ENCODE peak calls at places on chromosomes 4 and X, in five cellular contexts. One of them, this sample, is unnamed.

GRCh38 chr4:117817316-117817715 is 217.0 kb upstream of the NDST3 start:
- DNase-seq in OCI-LY7: no peak
- DNase-seq in mesendoderm: no peak
- DNase-seq in GM06990: no peak
- DNase-seq in MM.1S: no peak
- DNase-seq in this sample: no peak

GRCh38 chr4:60241886-60242285 is 958.2 kb upstream of the ADGRL3 start:
- DNase-seq in OCI-LY7: no peak
- DNase-seq in mesendoderm: no peak
- DNase-seq in GM06990: no peak
- DNase-seq in MM.1S: no peak
- DNase-seq in this sample: no peak

GRCh38 chr4:4837316-4837715 is 22.1 kb upstream of the MSX1 start:
- DNase-seq in OCI-LY7: no peak
- DNase-seq in mesendoderm: no peak
- DNase-seq in GM06990: no peak
- DNase-seq in MM.1S: no peak
- DNase-seq in this sample: no peak

GRCh38 chr4:8730159-8730558 is 137.6 kb downstream of the CPZ start:
- DNase-seq in OCI-LY7: no peak
- DNase-seq in mesendoderm: no peak
- DNase-seq in GM06990: no peak
- DNase-seq in MM.1S: no peak
- DNase-seq in this sample: no peak

GRCh38 chrX:9873360-9873759 is 87.1 kb downstream of the SHROOM2 start:
- DNase-seq in OCI-LY7: no peak
- DNase-seq in mesendoderm: no peak
- DNase-seq in GM06990: no peak
- DNase-seq in MM.1S: no peak
- DNase-seq in this sample: no peak

GRCh38 chr4:143514432-143514831 is 930 bp downstream of the SMARCA5 start:
- DNase-seq in OCI-LY7: peak
- DNase-seq in mesendoderm: peak
- DNase-seq in GM06990: peak
- DNase-seq in MM.1S: peak
- DNase-seq in this sample: peak

GRCh38 chrX:122475306-122475705 is 708.8 kb upstream of the GRIA3 start:
- DNase-seq in OCI-LY7: no peak
- DNase-seq in mesendoderm: no peak
- DNase-seq in GM06990: no peak
- DNase-seq in MM.1S: no peak
- DNase-seq in this sample: no peak

GRCh38 chrX:48683411-48683982 is at the start of gene WAS:
- DNase-seq in OCI-LY7: peak
- DNase-seq in mesendoderm: no peak
- DNase-seq in GM06990: peak
- DNase-seq in MM.1S: peak
- DNase-seq in this sample: peak

GRCh38 chr4:54525602-54526001 is 132.2 kb upstream of the KIT start:
- DNase-seq in OCI-LY7: no peak
- DNase-seq in mesendoderm: peak
- DNase-seq in GM06990: no peak
- DNase-seq in MM.1S: no peak
- DNase-seq in this sample: no peak

GRCh38 chr4:70913947-70914445 is 11.8 kb downstream of the MOB1B start:
- DNase-seq in OCI-LY7: no peak
- DNase-seq in mesendoderm: no peak
- DNase-seq in GM06990: no peak
- DNase-seq in MM.1S: no peak
- DNase-seq in this sample: no peak

GRCh38 chr4:79227896-79228295 is 98.0 kb downstream of the NAA11 start:
- DNase-seq in OCI-LY7: no peak
- DNase-seq in mesendoderm: no peak
- DNase-seq in GM06990: no peak
- DNase-seq in MM.1S: no peak
- DNase-seq in this sample: no peak

GRCh38 chr4:98828801-98829200 is 100.1 kb downstream of the EIF4E start:
- DNase-seq in OCI-LY7: no peak
- DNase-seq in mesendoderm: peak
- DNase-seq in GM06990: no peak
- DNase-seq in MM.1S: no peak
- DNase-seq in this sample: no peak

GRCh38 chr4:87092389-87093141 is 127.9 kb downstream of the KLHL8 start:
- DNase-seq in OCI-LY7: peak
- DNase-seq in mesendoderm: no peak
- DNase-seq in GM06990: peak
- DNase-seq in MM.1S: no peak
- DNase-seq in this sample: peak

GRCh38 chr4:19301527-19301926 is 950.2 kb upstream of the SLIT2 start:
- DNase-seq in OCI-LY7: no peak
- DNase-seq in mesendoderm: peak
- DNase-seq in GM06990: no peak
- DNase-seq in MM.1S: no peak
- DNase-seq in this sample: no peak

GRCh38 chr4:69830529-69831269 is 29.2 kb downstream of the SULT1E1 start:
- DNase-seq in OCI-LY7: no peak
- DNase-seq in mesendoderm: peak
- DNase-seq in GM06990: no peak
- DNase-seq in MM.1S: peak
- DNase-seq in this sample: no peak

GRCh38 chr4:7864685-7865084 is 75.0 kb downstream of the AFAP1 start:
- DNase-seq in OCI-LY7: no peak
- DNase-seq in mesendoderm: no peak
- DNase-seq in GM06990: no peak
- DNase-seq in MM.1S: no peak
- DNase-seq in this sample: no peak

GRCh38 chr4:24598025-24598424 is 13.7 kb upstream of the DHX15 start:
- DNase-seq in OCI-LY7: no peak
- DNase-seq in mesendoderm: no peak
- DNase-seq in GM06990: no peak
- DNase-seq in MM.1S: no peak
- DNase-seq in this sample: no peak

GRCh38 chr4:137909910-137910309 is 332.2 kb downstream of the SLC7A11 start:
- DNase-seq in OCI-LY7: no peak
- DNase-seq in mesendoderm: no peak
- DNase-seq in GM06990: no peak
- DNase-seq in MM.1S: no peak
- DNase-seq in this sample: no peak

GRCh38 chrX:43633757-43634156 is 22.3 kb upstream of the MAOA start:
- DNase-seq in OCI-LY7: no peak
- DNase-seq in mesendoderm: no peak
- DNase-seq in GM06990: no peak
- DNase-seq in MM.1S: no peak
- DNase-seq in this sample: no peak

GRCh38 chrX:68209008-68209407 is 224.3 kb downstream of the OPHN1 start:
- DNase-seq in OCI-LY7: no peak
- DNase-seq in mesendoderm: no peak
- DNase-seq in GM06990: no peak
- DNase-seq in MM.1S: no peak
- DNase-seq in this sample: no peak

GRCh38 chrX:16958356-16958755 is 11.9 kb downstream of the REPS2 start:
- DNase-seq in OCI-LY7: no peak
- DNase-seq in mesendoderm: peak
- DNase-seq in GM06990: no peak
- DNase-seq in MM.1S: no peak
- DNase-seq in this sample: no peak

GRCh38 chrX:15495801-15496200 is 2.7 kb upstream of the PIR start:
- DNase-seq in OCI-LY7: no peak
- DNase-seq in mesendoderm: no peak
- DNase-seq in GM06990: no peak
- DNase-seq in MM.1S: no peak
- DNase-seq in this sample: no peak

GRCh38 chr4:59770865-59771264 is 1429.3 kb upstream of the ADGRL3 start:
- DNase-seq in OCI-LY7: no peak
- DNase-seq in mesendoderm: no peak
- DNase-seq in GM06990: no peak
- DNase-seq in MM.1S: no peak
- DNase-seq in this sample: no peak

GRCh38 chr4:77777135-77777777 is 41.9 kb downstream of the CNOT6L start:
- DNase-seq in OCI-LY7: no peak
- DNase-seq in mesendoderm: no peak
- DNase-seq in GM06990: no peak
- DNase-seq in MM.1S: no peak
- DNase-seq in this sample: no peak

DNA sequence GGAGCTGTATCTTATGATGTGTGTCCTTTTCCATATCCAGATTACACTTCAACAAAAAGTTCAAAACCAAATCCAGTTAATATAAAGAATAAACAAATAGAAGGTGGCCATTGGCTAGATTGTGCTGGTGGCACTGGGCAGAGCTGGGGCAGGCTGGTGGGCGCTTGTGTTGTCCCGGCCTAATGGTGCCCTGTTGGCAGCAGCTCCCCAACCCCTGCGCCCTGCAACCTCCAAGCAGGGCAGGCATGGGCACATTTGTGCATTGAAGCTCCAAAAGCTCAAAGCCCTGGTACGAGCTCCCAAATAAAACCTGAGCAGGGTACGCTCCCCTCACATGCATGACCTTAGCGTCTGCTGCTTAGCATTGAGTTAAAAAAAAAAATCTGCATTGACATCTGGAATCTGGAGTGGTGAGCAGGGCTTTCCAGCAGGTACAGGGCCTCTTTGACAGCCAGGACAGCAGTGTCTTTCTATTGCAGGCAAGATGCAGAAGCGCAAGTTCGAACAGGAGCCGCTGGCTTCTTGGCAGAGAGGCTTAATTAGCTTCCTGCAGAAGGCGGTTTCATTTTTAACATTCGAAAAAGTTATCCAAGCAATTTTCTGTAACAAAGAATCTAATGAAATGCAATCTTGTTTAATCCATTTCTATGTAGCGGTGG is 25.9 kb upstream of the NYX start:
- DNase-seq in OCI-LY7: no peak
- DNase-seq in mesendoderm: no peak
- DNase-seq in GM06990: no peak
- DNase-seq in MM.1S: no peak
- DNase-seq in this sample: no peak
- H3K4me3 ChIP-seq in OCI-LY7: no peak
- H3K4me3 ChIP-seq in mesendoderm: no peak
- H3K4me3 ChIP-seq in GM06990: no peak
- H3K4me3 ChIP-seq in MM.1S: no peak
- H3K4me3 ChIP-seq in this sample: no peak

DNA sequence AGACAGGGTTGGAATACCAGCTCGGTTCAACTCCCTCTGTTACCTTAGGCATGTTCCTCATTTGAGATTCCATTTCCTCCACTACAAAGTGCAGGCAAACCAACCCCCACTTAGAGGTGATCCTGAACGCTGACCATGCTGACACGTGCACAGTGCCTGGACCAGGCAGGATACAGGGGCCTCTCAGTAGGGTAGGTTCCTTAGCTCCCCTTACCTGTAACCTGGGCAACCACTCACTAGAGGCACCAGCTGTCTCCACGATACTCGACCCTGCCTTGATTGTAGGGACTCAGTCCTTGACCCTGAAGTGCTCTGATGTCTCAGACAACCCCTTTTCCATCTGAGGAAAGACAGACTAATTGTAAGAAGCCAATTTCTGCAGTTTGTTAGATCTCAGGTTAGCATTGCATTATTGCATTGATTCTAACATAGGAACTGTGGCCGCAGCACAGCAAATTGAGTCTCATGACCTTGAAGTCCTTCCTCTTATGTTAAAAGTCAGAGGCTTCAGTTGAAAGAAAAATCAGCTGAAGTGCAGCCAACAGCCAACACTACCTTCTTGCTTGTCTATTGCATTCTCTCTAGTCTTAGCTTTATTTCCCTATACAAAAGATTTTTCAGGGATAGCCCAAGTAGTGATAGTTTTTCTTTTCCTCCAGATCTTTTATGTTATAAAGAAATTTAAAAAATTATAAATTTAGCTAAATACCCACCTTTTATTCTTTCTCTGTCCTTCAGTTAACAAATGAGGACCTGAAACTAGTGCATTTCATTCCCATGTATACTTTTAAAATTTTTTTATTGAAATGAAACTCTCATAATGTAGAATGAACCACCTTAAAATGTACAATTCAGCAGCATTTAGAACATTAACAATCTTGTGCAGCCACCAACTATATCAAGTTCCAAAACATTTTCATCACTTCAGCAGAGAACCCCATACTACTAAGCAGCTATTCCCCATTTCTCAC is 11.2 kb upstream of the C1QTNF7 start:
- DNase-seq in OCI-LY7: no peak
- DNase-seq in mesendoderm: no peak
- DNase-seq in GM06990: no peak
- DNase-seq in MM.1S: no peak
- DNase-seq in this sample: no peak
- H3K4me3 ChIP-seq in OCI-LY7: no peak
- H3K4me3 ChIP-seq in mesendoderm: no peak
- H3K4me3 ChIP-seq in GM06990: no peak
- H3K4me3 ChIP-seq in MM.1S: no peak
- H3K4me3 ChIP-seq in this sample: no peak

GRCh38 chr4:85762204-85762884 is 287.4 kb downstream of the ARHGAP24 start:
- DNase-seq in OCI-LY7: no peak
- DNase-seq in mesendoderm: no peak
- DNase-seq in GM06990: no peak
- DNase-seq in MM.1S: no peak
- DNase-seq in this sample: no peak
- H3K4me3 ChIP-seq in OCI-LY7: no peak
- H3K4me3 ChIP-seq in mesendoderm: no peak
- H3K4me3 ChIP-seq in GM06990: no peak
- H3K4me3 ChIP-seq in MM.1S: no peak
- H3K4me3 ChIP-seq in this sample: no peak

GRCh38 chr4:140096921-140097320 is 57.1 kb downstream of the MAML3 start:
- DNase-seq in OCI-LY7: peak
- DNase-seq in mesendoderm: no peak
- DNase-seq in GM06990: no peak
- DNase-seq in MM.1S: no peak
- DNase-seq in this sample: no peak

GRCh38 chr4:140097572-140097971 is 56.4 kb downstream of the MAML3 start:
- DNase-seq in OCI-LY7: no peak
- DNase-seq in mesendoderm: no peak
- DNase-seq in GM06990: no peak
- DNase-seq in MM.1S: no peak
- DNase-seq in this sample: no peak

GRCh38 chr4:140096483-140096861 is 57.5 kb downstream of the MAML3 start:
- DNase-seq in OCI-LY7: no peak
- DNase-seq in mesendoderm: peak
- DNase-seq in GM06990: no peak
- DNase-seq in MM.1S: no peak
- DNase-seq in this sample: no peak

GRCh38 chr4:140099993-140100392 is 54.0 kb downstream of the MAML3 start:
- DNase-seq in OCI-LY7: no peak
- DNase-seq in mesendoderm: no peak
- DNase-seq in GM06990: no peak
- DNase-seq in MM.1S: no peak
- DNase-seq in this sample: no peak

DNA sequence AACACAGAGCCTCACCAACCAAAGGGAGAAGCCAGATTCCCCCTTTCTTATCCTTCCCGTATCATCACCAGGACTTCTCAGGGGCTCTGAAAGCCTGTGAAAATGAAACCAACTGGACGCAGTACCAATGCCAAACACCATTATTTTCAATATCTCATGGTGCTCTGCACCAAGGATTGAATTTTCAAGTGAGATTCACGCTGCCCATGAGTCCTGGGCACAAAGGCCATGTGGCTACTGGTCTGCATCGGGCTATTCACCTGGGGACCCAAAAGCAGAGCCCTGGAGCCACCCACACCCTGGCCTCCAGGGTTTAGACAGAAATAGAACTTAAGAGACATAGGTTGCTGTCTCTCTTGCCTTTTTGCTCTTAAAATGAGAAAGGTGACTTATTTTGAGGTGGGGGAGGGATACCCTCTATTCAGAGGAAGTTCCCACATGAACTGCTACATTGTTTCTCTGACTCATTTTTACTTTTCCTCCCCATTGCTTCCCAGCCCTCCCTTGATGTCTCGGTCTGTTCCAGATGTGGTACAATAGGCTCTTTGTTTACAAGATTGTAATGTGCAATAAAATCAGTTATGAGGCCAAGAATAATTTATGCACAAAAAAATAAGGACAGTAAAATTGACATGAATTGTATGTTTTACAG is 55.4 kb downstream of the MAML3 start:
- DNase-seq in OCI-LY7: no peak
- DNase-seq in mesendoderm: no peak
- DNase-seq in GM06990: no peak
- DNase-seq in MM.1S: no peak
- DNase-seq in this sample: no peak
- H3K4me3 ChIP-seq in OCI-LY7: no peak
- H3K4me3 ChIP-seq in mesendoderm: no peak
- H3K4me3 ChIP-seq in GM06990: no peak
- H3K4me3 ChIP-seq in MM.1S: no peak
- H3K4me3 ChIP-seq in this sample: no peak

This sample was measured in aorta.